ENCODE peak calls at places on chromosome 13, in five cellular contexts. V is smooth muscle cell of the brain vasculature, R is SHP77, I is anterior cingulate cortex, M is nucleus accumbens. P is an unnamed sample.

GRCh38 chr13:98222081-98222554 is 45.0 kb upstream of the RNF113B start:
- DNase-seq in V (no peak), M (no peak), R (no peak), I (no peak), P (no peak)

GRCh38 chr13:107713314-107713713 is 502.0 kb downstream of the LIG4 start:
- DNase-seq in M (no peak), I (no peak), V (no peak), R (no peak), P (no peak)

GRCh38 chr13:23500858-23501257 is 67.4 kb upstream of the SACS start:
- DNase-seq in R (no peak), V (no peak), M (no peak), I (no peak), P (no peak)

GRCh38 chr13:113820813-113821651 is 42.8 kb downstream of the GAS6 start:
- DNase-seq in I (peak; percentile 73), V (peak; percentile 96), M (peak; percentile 82), R (no peak), P (peak; percentile 70)

GRCh38 chr13:37540228-37540627 is 58.3 kb downstream of the POSTN start:
- DNase-seq in M (no peak), R (no peak), I (no peak), V (no peak), P (no peak)

GRCh38 chr13:30971575-30971974 is 39.1 kb downstream of the TEX26 start:
- DNase-seq in V (no peak), M (no peak), R (no peak), I (no peak), P (no peak)

GRCh38 chr13:113121183-113121927 is 1.2 kb upstream of the F10 start:
- DNase-seq in R (no peak), M (no peak), V (no peak), I (no peak), P (peak; percentile 57)

GRCh38 chr13:63463782-63464610 is 2048.3 kb upstream of the PCDH20 start:
- DNase-seq in R (no peak), M (no peak), V (no peak), I (no peak), P (no peak)

GRCh38 chr13:43838909-43839308 is 40.6 kb downstream of the CCDC122 start:
- DNase-seq in M (no peak), R (no peak), V (no peak), I (no peak), P (no peak)

GRCh38 chr13:36362251-36362650 is 16.1 kb upstream of the SPART start:
- DNase-seq in V (no peak), R (no peak), I (no peak), M (no peak), P (no peak)

GRCh38 chr13:75518439-75519088 is 19.1 kb downstream of the COMMD6 start:
- DNase-seq in V (no peak), M (no peak), R (no peak), I (no peak), P (no peak)

GRCh38 chr13:111337741-111338140 is 17.3 kb downstream of the TEX29 start:
- DNase-seq in I (no peak), M (no peak), V (no peak), R (no peak), P (peak; percentile 20)

GRCh38 chr13:114074671-114075315 is 57.6 kb downstream of the RASA3 start:
- DNase-seq in R (no peak), V (no peak), I (no peak), M (no peak), P (peak; percentile 55)

GRCh38 chr13:105063676-105064075 is 1471.8 kb downstream of the EFNB2 start:
- DNase-seq in I (no peak), M (no peak), R (no peak), V (no peak), P (no peak)

GRCh38 chr13:37615271-37615670 is 16.7 kb upstream of the POSTN start:
- DNase-seq in R (no peak), I (no peak), V (no peak), M (no peak), P (no peak)

GRCh38 chr13:102707465-102707864 is 12.6 kb upstream of the METTL21C start:
- DNase-seq in I (no peak), M (no peak), R (no peak), V (no peak), P (no peak)

GRCh38 chr13:107834268-107834667 is 381.1 kb downstream of the LIG4 start:
- DNase-seq in R (no peak), V (no peak), M (no peak), I (no peak), P (no peak)

GRCh38 chr13:67878376-67878775 is 648.2 kb upstream of the PCDH9 start:
- DNase-seq in I (no peak), M (no peak), V (no peak), R (no peak), P (no peak)

GRCh38 chr13:41883147-41883546 is 77.8 kb downstream of the VWA8 start:
- DNase-seq in I (no peak), M (no peak), V (no peak), R (no peak), P (no peak)

GRCh38 chr13:36258831-36259230 is 38.8 kb downstream of the CCDC169 start:
- DNase-seq in M (no peak), R (no peak), V (no peak), I (no peak), P (no peak)

GRCh38 chr13:48586591-48587103 is 53.8 kb upstream of the RCBTB2 start:
- DNase-seq in R (no peak), I (no peak), V (no peak), M (no peak), P (peak; percentile 41)

GRCh38 chr13:34152409-34152808 is 334.5 kb downstream of the RFC3 start:
- DNase-seq in I (no peak), R (no peak), M (no peak), V (no peak), P (no peak)

GRCh38 chr13:23547000-23547590 is 23.1 kb upstream of the TNFRSF19 start:
- DNase-seq in R (no peak), M (no peak), V (no peak), I (no peak), P (no peak)

GRCh38 chr13:83877901-83878300 is 4.4 kb downstream of the SLITRK1 start:
- DNase-seq in V (no peak), M (no peak), I (no peak), R (no peak), P (no peak)

GRCh38 chr13:51998723-51999471 is 12.4 kb downstream of the ATP7B start:
- DNase-seq in R (no peak), I (no peak), M (no peak), V (no peak), P (no peak)

GRCh38 chr13:49749852-49750251 is 42.6 kb downstream of the KPNA3 start:
- DNase-seq in V (no peak), I (no peak), M (no peak), R (no peak), P (no peak)

GRCh38 chr13:112444416-112445399 is 68.6 kb downstream of the SPACA7 start:
- DNase-seq in V (no peak), R (no peak), I (no peak), M (no peak), P (peak; percentile 3)

GRCh38 chr13:41942462-41943094 is 18.3 kb downstream of the VWA8 start:
- DNase-seq in I (no peak), M (no peak), R (no peak), V (no peak), P (no peak)

GRCh38 chr13:48072304-48072703 is 22.6 kb downstream of the MED4 start:
- DNase-seq in M (no peak), I (no peak), V (no peak), R (no peak), P (no peak)

GRCh38 chr13:38819596-38819995 is 132.7 kb downstream of the FREM2 start:
- DNase-seq in V (no peak), R (no peak), M (no peak), I (no peak), P (no peak)

GRCh38 chr13:112697756-112698655 is 8.2 kb downstream of the ATP11A start:
- DNase-seq in M (no peak), I (no peak), V (no peak), R (no peak), P (no peak)

GRCh38 chr13:110012102-110012739 is 225.8 kb upstream of the IRS2 start:
- DNase-seq in V (peak; percentile 70), M (no peak), R (no peak), I (no peak), P (no peak)